ENCODE peak calls at places on chromosomes 2 and 18, in eight cellular contexts. One of them, this sample, is unnamed.

GRCh38 chr2:214215107-214215506 is 195.7 kb upstream of the VWC2L start:
- DNase-seq in NCI-H1092 treated with DMSO at 0.1 percent for 48 hours: no peak
- DNase-seq in NCI-H146: no peak
- DNase-seq in Calu3: no peak
- DNase-seq in lung: no peak
- DNase-seq in hippocampal formation: no peak
- DNase-seq in activated naive CD8-positive, alpha-beta T cell treated with anti-CD3 and anti-CD28 coated beads, Interleukin-2, amount 50 U/mL, for 16 hours: no peak
- DNase-seq in stimulated activated CD4-positive, alpha-beta T cell treated with anti-CD3 and anti-CD28 coated beads, Interleukin-12 subunit alpha, Interleukin-12 subunit beta, amount 100 ng/mL, for 48 hours: no peak
- DNase-seq in this sample: no peak

GRCh38 chr18:13308369-13308768 is 89.8 kb downstream of the LDLRAD4 start:
- DNase-seq in lung: no peak
- DNase-seq in stimulated activated CD4-positive, alpha-beta T cell treated with anti-CD3 and anti-CD28 coated beads, Interleukin-12 subunit alpha, Interleukin-12 subunit beta, amount 100 ng/mL, for 48 hours: no peak
- DNase-seq in Calu3: no peak
- DNase-seq in activated naive CD8-positive, alpha-beta T cell treated with anti-CD3 and anti-CD28 coated beads, Interleukin-2, amount 50 U/mL, for 16 hours: no peak
- DNase-seq in NCI-H1092 treated with DMSO at 0.1 percent for 48 hours: no peak
- DNase-seq in hippocampal formation: no peak
- DNase-seq in NCI-H146: no peak
- DNase-seq in this sample: no peak

GRCh38 chr2:207156451-207157161 is 9.1 kb downstream of the KLF7 start:
- DNase-seq in Calu3: no peak
- DNase-seq in lung: no peak
- DNase-seq in NCI-H1092 treated with DMSO at 0.1 percent for 48 hours: no peak
- DNase-seq in stimulated activated CD4-positive, alpha-beta T cell treated with anti-CD3 and anti-CD28 coated beads, Interleukin-12 subunit alpha, Interleukin-12 subunit beta, amount 100 ng/mL, for 48 hours: no peak
- DNase-seq in hippocampal formation: no peak
- DNase-seq in NCI-H146: no peak
- DNase-seq in activated naive CD8-positive, alpha-beta T cell treated with anti-CD3 and anti-CD28 coated beads, Interleukin-2, amount 50 U/mL, for 16 hours: no peak
- DNase-seq in this sample: peak

GRCh38 chr2:31972059-31972458 is 38.7 kb downstream of the MEMO1 start:
- DNase-seq in stimulated activated CD4-positive, alpha-beta T cell treated with anti-CD3 and anti-CD28 coated beads, Interleukin-12 subunit alpha, Interleukin-12 subunit beta, amount 100 ng/mL, for 48 hours: no peak
- DNase-seq in Calu3: no peak
- DNase-seq in lung: no peak
- DNase-seq in hippocampal formation: no peak
- DNase-seq in activated naive CD8-positive, alpha-beta T cell treated with anti-CD3 and anti-CD28 coated beads, Interleukin-2, amount 50 U/mL, for 16 hours: no peak
- DNase-seq in NCI-H146: no peak
- DNase-seq in NCI-H1092 treated with DMSO at 0.1 percent for 48 hours: no peak
- DNase-seq in this sample: no peak

GRCh38 chr18:79395308-79395640 is 456 bp upstream of the NFATC1 start:
- DNase-seq in NCI-H146: peak
- DNase-seq in NCI-H1092 treated with DMSO at 0.1 percent for 48 hours: no peak
- DNase-seq in Calu3: no peak
- DNase-seq in hippocampal formation: no peak
- DNase-seq in activated naive CD8-positive, alpha-beta T cell treated with anti-CD3 and anti-CD28 coated beads, Interleukin-2, amount 50 U/mL, for 16 hours: no peak
- DNase-seq in lung: no peak
- DNase-seq in stimulated activated CD4-positive, alpha-beta T cell treated with anti-CD3 and anti-CD28 coated beads, Interleukin-12 subunit alpha, Interleukin-12 subunit beta, amount 100 ng/mL, for 48 hours: no peak
- DNase-seq in this sample: no peak

GRCh38 chr2:237866119-237866621 is 6.7 kb downstream of the RAMP1 start:
- DNase-seq in stimulated activated CD4-positive, alpha-beta T cell treated with anti-CD3 and anti-CD28 coated beads, Interleukin-12 subunit alpha, Interleukin-12 subunit beta, amount 100 ng/mL, for 48 hours: no peak
- DNase-seq in NCI-H146: no peak
- DNase-seq in NCI-H1092 treated with DMSO at 0.1 percent for 48 hours: no peak
- DNase-seq in hippocampal formation: no peak
- DNase-seq in lung: peak
- DNase-seq in activated naive CD8-positive, alpha-beta T cell treated with anti-CD3 and anti-CD28 coated beads, Interleukin-2, amount 50 U/mL, for 16 hours: no peak
- DNase-seq in Calu3: peak
- DNase-seq in this sample: no peak

GRCh38 chr18:50350699-50351098 is 24.1 kb upstream of the SKA1 start:
- DNase-seq in hippocampal formation: no peak
- DNase-seq in Calu3: no peak
- DNase-seq in stimulated activated CD4-positive, alpha-beta T cell treated with anti-CD3 and anti-CD28 coated beads, Interleukin-12 subunit alpha, Interleukin-12 subunit beta, amount 100 ng/mL, for 48 hours: no peak
- DNase-seq in NCI-H1092 treated with DMSO at 0.1 percent for 48 hours: no peak
- DNase-seq in NCI-H146: no peak
- DNase-seq in activated naive CD8-positive, alpha-beta T cell treated with anti-CD3 and anti-CD28 coated beads, Interleukin-2, amount 50 U/mL, for 16 hours: no peak
- DNase-seq in lung: no peak
- DNase-seq in this sample: no peak

GRCh38 chr2:6722574-6722973 is 143.1 kb downstream of the CMPK2 start:
- DNase-seq in hippocampal formation: no peak
- DNase-seq in Calu3: no peak
- DNase-seq in NCI-H146: no peak
- DNase-seq in stimulated activated CD4-positive, alpha-beta T cell treated with anti-CD3 and anti-CD28 coated beads, Interleukin-12 subunit alpha, Interleukin-12 subunit beta, amount 100 ng/mL, for 48 hours: no peak
- DNase-seq in activated naive CD8-positive, alpha-beta T cell treated with anti-CD3 and anti-CD28 coated beads, Interleukin-2, amount 50 U/mL, for 16 hours: no peak
- DNase-seq in lung: no peak
- DNase-seq in NCI-H1092 treated with DMSO at 0.1 percent for 48 hours: no peak
- DNase-seq in this sample: no peak

GRCh38 chr18:24208270-24209035 is 69.6 kb downstream of the CABYR start:
- DNase-seq in stimulated activated CD4-positive, alpha-beta T cell treated with anti-CD3 and anti-CD28 coated beads, Interleukin-12 subunit alpha, Interleukin-12 subunit beta, amount 100 ng/mL, for 48 hours: no peak
- DNase-seq in activated naive CD8-positive, alpha-beta T cell treated with anti-CD3 and anti-CD28 coated beads, Interleukin-2, amount 50 U/mL, for 16 hours: no peak
- DNase-seq in NCI-H146: no peak
- DNase-seq in lung: no peak
- DNase-seq in Calu3: no peak
- DNase-seq in hippocampal formation: no peak
- DNase-seq in NCI-H1092 treated with DMSO at 0.1 percent for 48 hours: no peak
- DNase-seq in this sample: peak

GRCh38 chr2:208820289-208820688 is 413.7 kb downstream of the PTH2R start:
- DNase-seq in hippocampal formation: peak
- DNase-seq in lung: no peak
- DNase-seq in Calu3: no peak
- DNase-seq in stimulated activated CD4-positive, alpha-beta T cell treated with anti-CD3 and anti-CD28 coated beads, Interleukin-12 subunit alpha, Interleukin-12 subunit beta, amount 100 ng/mL, for 48 hours: no peak
- DNase-seq in NCI-H146: no peak
- DNase-seq in activated naive CD8-positive, alpha-beta T cell treated with anti-CD3 and anti-CD28 coated beads, Interleukin-2, amount 50 U/mL, for 16 hours: no peak
- DNase-seq in NCI-H1092 treated with DMSO at 0.1 percent for 48 hours: peak
- DNase-seq in this sample: peak

GRCh38 chr18:36086186-36086585 is 18.8 kb upstream of the RPRD1A start:
- DNase-seq in activated naive CD8-positive, alpha-beta T cell treated with anti-CD3 and anti-CD28 coated beads, Interleukin-2, amount 50 U/mL, for 16 hours: no peak
- DNase-seq in stimulated activated CD4-positive, alpha-beta T cell treated with anti-CD3 and anti-CD28 coated beads, Interleukin-12 subunit alpha, Interleukin-12 subunit beta, amount 100 ng/mL, for 48 hours: no peak
- DNase-seq in Calu3: no peak
- DNase-seq in lung: no peak
- DNase-seq in NCI-H1092 treated with DMSO at 0.1 percent for 48 hours: no peak
- DNase-seq in hippocampal formation: no peak
- DNase-seq in NCI-H146: no peak
- DNase-seq in this sample: no peak

GRCh38 chr2:223997938-223998337 is 40.7 kb downstream of the MRPL44 start:
- DNase-seq in NCI-H146: no peak
- DNase-seq in activated naive CD8-positive, alpha-beta T cell treated with anti-CD3 and anti-CD28 coated beads, Interleukin-2, amount 50 U/mL, for 16 hours: no peak
- DNase-seq in lung: no peak
- DNase-seq in Calu3: no peak
- DNase-seq in stimulated activated CD4-positive, alpha-beta T cell treated with anti-CD3 and anti-CD28 coated beads, Interleukin-12 subunit alpha, Interleukin-12 subunit beta, amount 100 ng/mL, for 48 hours: no peak
- DNase-seq in NCI-H1092 treated with DMSO at 0.1 percent for 48 hours: no peak
- DNase-seq in hippocampal formation: no peak
- DNase-seq in this sample: no peak

GRCh38 chr2:169464508-169465386 is 14.5 kb upstream of the BBS5 start:
- DNase-seq in NCI-H1092 treated with DMSO at 0.1 percent for 48 hours: no peak
- DNase-seq in stimulated activated CD4-positive, alpha-beta T cell treated with anti-CD3 and anti-CD28 coated beads, Interleukin-12 subunit alpha, Interleukin-12 subunit beta, amount 100 ng/mL, for 48 hours: no peak
- DNase-seq in lung: no peak
- DNase-seq in Calu3: no peak
- DNase-seq in hippocampal formation: no peak
- DNase-seq in NCI-H146: no peak
- DNase-seq in activated naive CD8-positive, alpha-beta T cell treated with anti-CD3 and anti-CD28 coated beads, Interleukin-2, amount 50 U/mL, for 16 hours: no peak
- DNase-seq in this sample: no peak

GRCh38 chr18:25736516-25736915 is 353.9 kb downstream of the SS18 start:
- DNase-seq in stimulated activated CD4-positive, alpha-beta T cell treated with anti-CD3 and anti-CD28 coated beads, Interleukin-12 subunit alpha, Interleukin-12 subunit beta, amount 100 ng/mL, for 48 hours: no peak
- DNase-seq in activated naive CD8-positive, alpha-beta T cell treated with anti-CD3 and anti-CD28 coated beads, Interleukin-2, amount 50 U/mL, for 16 hours: no peak
- DNase-seq in NCI-H146: no peak
- DNase-seq in Calu3: no peak
- DNase-seq in lung: no peak
- DNase-seq in NCI-H1092 treated with DMSO at 0.1 percent for 48 hours: no peak
- DNase-seq in hippocampal formation: no peak
- DNase-seq in this sample: no peak

GRCh38 chr2:69260666-69261065 is 126.4 kb downstream of the GFPT1 start:
- DNase-seq in activated naive CD8-positive, alpha-beta T cell treated with anti-CD3 and anti-CD28 coated beads, Interleukin-2, amount 50 U/mL, for 16 hours: no peak
- DNase-seq in stimulated activated CD4-positive, alpha-beta T cell treated with anti-CD3 and anti-CD28 coated beads, Interleukin-12 subunit alpha, Interleukin-12 subunit beta, amount 100 ng/mL, for 48 hours: no peak
- DNase-seq in NCI-H146: no peak
- DNase-seq in NCI-H1092 treated with DMSO at 0.1 percent for 48 hours: no peak
- DNase-seq in hippocampal formation: no peak
- DNase-seq in lung: no peak
- DNase-seq in Calu3: no peak
- DNase-seq in this sample: no peak